ENCODE peak calls at places on chromosomes 11 and 22, in five cellular contexts. T, Q, F, R and V are unnamed samples.

GRCh38 chr22:17133137-17133536 is 12.0 kb upstream of the TMEM121B start:
- DNase-seq in T (no peak), R (no peak), Q (no peak), F (no peak), V (no peak)

GRCh38 chr11:4991066-4991465 is 3.6 kb upstream of the OR51L1 start:
- DNase-seq in T (no peak), Q (no peak), R (peak; percentile 15), F (no peak), V (no peak)

GRCh38 chr11:27514076-27514475 is 7.5 kb upstream of the LIN7C start:
- DNase-seq in Q (no peak), F (no peak), R (no peak), T (no peak), V (no peak)

GRCh38 chr22:29339381-29340235 is 24.1 kb upstream of the RASL10A start:
- DNase-seq in Q (no peak), F (no peak), R (no peak), T (no peak), V (no peak)

GRCh38 chr11:45243931-45244330 is 42.2 kb downstream of the SYT13 start:
- DNase-seq in Q (no peak), R (no peak), F (no peak), T (no peak), V (no peak)

GRCh38 chr22:47307326-47307725 is 544.9 kb downstream of the TBC1D22A start:
- DNase-seq in F (no peak), Q (no peak), R (peak; percentile 37), T (peak; percentile 9), V (peak; percentile 40)

GRCh38 chr22:50529416-50530279 is at the start of gene TYMP:
- DNase-seq in F (peak; percentile 64), T (no peak), Q (peak; percentile 85), R (peak; percentile 78), V (peak; percentile 64)

GRCh38 chr11:102955624-102956023 is at the start of gene MMP13:
- DNase-seq in R (no peak), F (no peak), T (no peak), Q (no peak), V (no peak)

GRCh38 chr22:28237092-28237491 is 318.0 kb upstream of the PITPNB start:
- DNase-seq in T (no peak), F (no peak), Q (no peak), R (no peak), V (no peak)

GRCh38 chr11:645536-645935 is 8.5 kb downstream of the DRD4 start:
- DNase-seq in F (no peak), Q (no peak), T (no peak), R (no peak), V (no peak)

GRCh38 chr11:119855066-119855465 is 126.1 kb upstream of the NECTIN1 start:
- DNase-seq in T (no peak), R (no peak), Q (no peak), F (no peak), V (no peak)

GRCh38 chr22:46007848-46008261 is 30.9 kb upstream of the WNT7B start:
- DNase-seq in Q (no peak), T (no peak), R (peak; percentile 62), F (no peak), V (peak; percentile 97)

GRCh38 chr22:44496305-44496704 is 1.7 kb downstream of the RTL6 start:
- DNase-seq in F (no peak), T (no peak), Q (no peak), R (no peak), V (no peak)

GRCh38 chr11:116821050-116821918 is 1.8 kb downstream of the APOA4 start:
- DNase-seq in Q (no peak), F (no peak), T (no peak), R (no peak), V (no peak)

GRCh38 chr11:298406-299065 is 790 bp downstream of the IFITM5 start:
- DNase-seq in Q (no peak), R (no peak), F (no peak), T (no peak), V (no peak)

GRCh38 chr11:9001736-9002135 is 2.1 kb downstream of the NRIP3 start:
- DNase-seq in R (peak; percentile 86), T (no peak), F (no peak), Q (no peak), V (peak; percentile 92)

GRCh38 chr11:11532574-11532973 is 89.2 kb downstream of the GALNT18 start:
- DNase-seq in F (no peak), R (peak; percentile 5), Q (no peak), T (no peak), V (peak; percentile 21)

GRCh38 chr11:13343931-13344717 is 66.5 kb downstream of the BMAL1 start:
- DNase-seq in Q (peak; percentile 76), F (peak; percentile 52), R (peak; percentile 68), T (peak; percentile 83), V (peak; percentile 80)

GRCh38 chr11:75576445-75577049 is 14.5 kb downstream of the SERPINH1 start:
- DNase-seq in R (no peak), Q (peak; percentile 70), T (peak; percentile 93), F (no peak), V (peak; percentile 90)

GRCh38 chr11:128039140-128040021 is 548.0 kb downstream of the ETS1 start:
- DNase-seq in Q (no peak), T (peak; percentile 81), R (peak; percentile 95), F (peak; percentile 60), V (peak; percentile 92)

GRCh38 chr11:122306776-122307479 is 190.9 kb upstream of the BLID start:
- DNase-seq in F (no peak), R (no peak), Q (no peak), T (no peak), V (no peak)

GRCh38 chr11:126282742-126283591 is at the start of gene TIRAP:
- DNase-seq in T (peak; percentile 81), Q (peak; percentile 62), F (peak; percentile 51), R (peak; percentile 45), V (peak; percentile 69)

GRCh38 chr11:82823635-82824614 is 76.3 kb downstream of the PRCP start:
- DNase-seq in R (no peak), F (no peak), T (no peak), Q (no peak), V (no peak)

GRCh38 chr11:104033134-104033533 is 3.3 kb upstream of the DDI1 start:
- DNase-seq in R (peak; percentile 98), Q (no peak), F (no peak), T (no peak), V (peak; percentile 56)

GRCh38 chr11:68076371-68077042 is 37.7 kb downstream of the TCIRG1 start:
- DNase-seq in F (no peak), R (no peak), T (peak; percentile 41), Q (no peak), V (no peak)

GRCh38 chr11:63508009-63508408 is 2.1 kb downstream of the LGALS12 start:
- DNase-seq in Q (peak; percentile 41), F (no peak), T (peak; percentile 93), R (no peak), V (peak; percentile 36)

GRCh38 chr11:62242021-62242420 is at the start of gene SCGB1D2:
- DNase-seq in T (peak; percentile 95), R (no peak), Q (no peak), F (no peak), V (no peak)

GRCh38 chr11:11672101-11672500 is 50.3 kb upstream of the GALNT18 start:
- DNase-seq in Q (no peak), R (no peak), F (no peak), T (no peak), V (no peak)

GRCh38 chr22:23108324-23109078 is 33.3 kb downstream of the RSPH14 start:
- DNase-seq in F (no peak), R (no peak), T (no peak), Q (no peak), V (no peak)

GRCh38 chr11:121426476-121427454 is 25.3 kb upstream of the SORL1 start:
- DNase-seq in Q (peak; percentile 68), T (peak; percentile 46), R (peak; percentile 5), F (peak; percentile 41), V (no peak)

GRCh38 chr11:94144233-94144632 is 15.6 kb downstream of the PANX1 start:
- DNase-seq in T (no peak), F (no peak), Q (no peak), R (peak; percentile 27), V (no peak)

GRCh38 chr22:26404851-26405357 is 24.2 kb upstream of the ASPHD2 start:
- DNase-seq in R (no peak), F (no peak), Q (no peak), T (no peak), V (no peak)

GRCh38 chr11:116110356-116110755 is 606.1 kb upstream of the CADM1 start:
- DNase-seq in T (no peak), Q (no peak), R (no peak), F (no peak), V (no peak)

GRCh38 chr22:20440637-20441591 is 3.3 kb upstream of the SCARF2 start:
- DNase-seq in F (no peak), Q (no peak), T (no peak), R (no peak), V (no peak)

GRCh38 chr11:63958013-63958412 is 16.4 kb upstream of the COX8A start:
- DNase-seq in R (no peak), T (no peak), F (no peak), Q (no peak), V (no peak)

GRCh38 chr11:7612661-7613393 is 60.5 kb downstream of the CYB5R2 start:
- DNase-seq in T (peak; percentile 70), F (no peak), R (peak; percentile 50), Q (no peak), V (peak; percentile 30)

GRCh38 chr22:45096256-45096907 is 67.3 kb upstream of the NUP50 start:
- DNase-seq in Q (peak; percentile 78), R (peak; percentile 57), F (no peak), T (peak; percentile 78), V (peak; percentile 73)